ENCODE peak calls at places on chromosomes 1 and 21, in nine cellular contexts. U, A, H, L, D, E, S, R and M are unnamed samples.

GRCh38 chr1:229694053-229694693 is 68.1 kb downstream of the URB2 start:
- DNase-seq in A (no peak), L (peak), E (peak), H (peak), S (peak), U (peak), R (peak), D (peak), M (no peak)

GRCh38 chr21:34959607-34960006 is 89.5 kb downstream of the RUNX1 start:
- DNase-seq in E (no peak), S (no peak), U (no peak), A (no peak), L (no peak), R (no peak), D (no peak), H (no peak), M (no peak)

GRCh38 chr1:18927654-18928272 is 25.4 kb upstream of the ALDH4A1 start:
- DNase-seq in H (peak), R (peak), U (no peak), L (no peak), A (no peak), S (no peak), E (peak), D (peak), M (peak)

GRCh38 chr1:157034137-157034800 is 11.3 kb downstream of the ARHGEF11 start:
- DNase-seq in R (peak), A (no peak), D (peak), S (no peak), L (no peak), H (no peak), E (peak), U (no peak), M (peak)

GRCh38 chr1:85319931-85320330 is 43.5 kb upstream of the BCL10 start:
- DNase-seq in L (no peak), E (no peak), D (no peak), U (no peak), R (no peak), H (no peak), A (no peak), S (no peak), M (peak)

GRCh38 chr1:89279011-89279466 is 6.4 kb upstream of the GBP5 start:
- DNase-seq in L (no peak), H (no peak), S (no peak), U (no peak), A (no peak), D (no peak), R (no peak), E (no peak), M (no peak)

GRCh38 chr21:25887646-25888321 is 153.0 kb downstream of the GABPA start:
- DNase-seq in A (no peak), S (no peak), E (no peak), D (no peak), L (peak), U (no peak), R (no peak), H (no peak), M (no peak)

GRCh38 chr1:9427388-9427787 is 111.9 kb upstream of the SLC25A33 start:
- DNase-seq in D (no peak), U (no peak), S (no peak), R (no peak), H (peak), L (no peak), E (no peak), A (no peak), M (no peak)

GRCh38 chr1:50424045-50424939 is 1.0 kb upstream of the DMRTA2 start:
- DNase-seq in S (no peak), A (no peak), R (no peak), L (no peak), U (no peak), D (no peak), H (no peak), E (no peak), M (peak)

GRCh38 chr1:60865146-60865545 is 217.2 kb upstream of the NFIA start:
- DNase-seq in E (no peak), H (no peak), A (no peak), U (no peak), S (no peak), R (no peak), L (no peak), D (no peak), M (no peak)

GRCh38 chr21:34796518-34797201 is 127.9 kb downstream of the CLIC6 start:
- DNase-seq in R (no peak), U (no peak), D (no peak), E (no peak), L (no peak), H (no peak), A (no peak), S (no peak), M (peak)

GRCh38 chr21:25573409-25574206 is 33.7 kb downstream of the MRPL39 start:
- DNase-seq in E (peak), D (peak), H (no peak), A (no peak), S (no peak), U (no peak), R (peak), L (no peak), M (peak)

GRCh38 chr1:20240012-20240411 is 50.7 kb upstream of the VWA5B1 start:
- DNase-seq in L (no peak), D (no peak), H (no peak), R (no peak), E (no peak), U (no peak), S (no peak), A (no peak), M (no peak)

GRCh38 chr1:20237646-20238045 is 51.3 kb upstream of the PLA2G2C start:
- DNase-seq in S (no peak), A (no peak), H (no peak), R (no peak), E (no peak), U (no peak), D (no peak), L (no peak), M (no peak)

DNA sequence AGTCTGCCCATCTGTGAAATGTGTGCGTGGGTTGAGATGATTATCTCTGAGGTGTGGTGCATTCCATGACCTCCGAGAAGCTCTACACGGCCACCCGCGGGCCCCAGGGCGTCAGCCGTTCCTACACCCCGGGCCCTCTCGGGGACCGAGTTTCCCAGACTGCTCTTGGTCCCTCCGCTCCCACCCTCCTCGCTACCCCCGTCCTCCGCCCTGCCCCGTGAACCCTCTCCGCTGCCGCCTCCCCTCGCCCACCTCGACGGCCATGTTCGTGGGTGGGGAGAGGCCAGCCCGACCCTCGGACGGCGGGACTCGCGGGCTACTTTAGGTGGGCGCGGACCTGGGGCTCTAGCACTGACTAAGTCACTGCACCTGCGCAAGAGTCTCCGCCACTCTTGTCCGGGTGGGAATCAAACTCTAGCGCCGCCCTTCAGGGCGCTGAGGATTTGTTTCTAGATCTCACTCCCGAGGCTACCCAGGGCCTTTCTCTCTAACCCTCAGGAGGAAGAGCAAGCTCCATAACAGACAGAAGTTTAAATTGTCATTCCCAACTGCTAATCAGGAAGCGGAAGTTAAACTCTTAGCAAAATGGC is 47.7 kb upstream of the VWA5B1 start:
- DNase-seq in E (no peak), H (no peak), L (no peak), D (no peak), A (no peak), U (no peak), S (no peak), R (no peak), M (no peak)
- TF ChIP-seq CTCF in E (no peak), H (no peak), L (no peak), D (no peak), A (no peak), U (no peak), S (no peak), R (no peak), M (no peak)

GRCh38 chr1:152036316-152037216 is at the start of gene S100A11:
- DNase-seq in A (peak), D (peak), R (peak), L (peak), U (peak), E (peak), H (peak), S (peak), M (peak)

GRCh38 chr1:152034654-152035405 is 2.0 kb downstream of the S100A11 start:
- DNase-seq in D (peak), R (peak), A (no peak), H (peak), S (no peak), U (peak), E (peak), L (peak), M (peak)

GRCh38 chr1:152035406-152036315 is 1.1 kb downstream of the S100A11 start:
- DNase-seq in R (peak), L (peak), U (no peak), H (peak), E (peak), D (no peak), S (no peak), A (no peak), M (no peak)

GRCh38 chr1:152034324-152034653 is 2.5 kb downstream of the S100A11 start:
- DNase-seq in A (no peak), L (no peak), U (no peak), D (no peak), S (no peak), H (no peak), R (no peak), E (no peak), M (no peak)

GRCh38 chr1:152037920-152038658 is 1.3 kb upstream of the S100A11 start:
- DNase-seq in U (no peak), E (no peak), R (no peak), A (no peak), D (no peak), S (no peak), H (no peak), L (no peak), M (no peak)
- H3K4me3 ChIP-seq in U (no peak), E (no peak), R (no peak), A (no peak), D (no peak), S (peak), H (no peak), L (no peak), M (no peak)

GRCh38 chr1:244639561-244639960 is 13.4 kb upstream of the DESI2 start:
- DNase-seq in R (no peak), U (no peak), S (no peak), E (no peak), H (no peak), A (no peak), D (no peak), L (no peak), M (no peak)

GRCh38 chr1:244642526-244642925 is 10.4 kb upstream of the DESI2 start:
- DNase-seq in D (no peak), E (no peak), U (no peak), A (no peak), S (no peak), L (no peak), R (no peak), H (no peak), M (no peak)

GRCh38 chr1:244640917-244641316 is 12.0 kb upstream of the DESI2 start:
- DNase-seq in D (no peak), A (no peak), S (no peak), H (no peak), L (no peak), U (no peak), R (no peak), E (no peak), M (no peak)

GRCh38 chr1:244633140-244633539 is 19.8 kb upstream of the DESI2 start:
- DNase-seq in H (no peak), L (no peak), R (no peak), U (no peak), A (no peak), S (no peak), D (no peak), E (no peak), M (no peak)

GRCh38 chr1:244636488-244637259 is 16.3 kb upstream of the DESI2 start:
- DNase-seq in H (no peak), A (no peak), R (no peak), E (no peak), L (no peak), D (no peak), S (no peak), U (no peak), M (no peak)
- TF ChIP-seq CTCF in H (no peak), A (no peak), R (no peak), E (no peak), L (no peak), D (no peak), S (no peak), U (no peak), M (no peak)

GRCh38 chr1:231201375-231202124 is 39.5 kb upstream of the GNPAT start:
- DNase-seq in H (no peak), L (no peak), U (no peak), S (no peak), D (no peak), E (no peak), R (no peak), A (no peak), M (no peak)

GRCh38 chr1:231200417-231201031 is 38.7 kb downstream of the TRIM67 start:
- DNase-seq in L (no peak), H (no peak), R (peak), D (peak), E (peak), S (no peak), A (no peak), U (no peak), M (peak)

GRCh38 chr1:231206856-231207255 is 34.2 kb upstream of the GNPAT start:
- DNase-seq in U (no peak), D (no peak), L (no peak), E (peak), A (no peak), R (no peak), H (no peak), S (no peak), M (peak)

GRCh38 chr1:231202125-231202633 is 38.8 kb upstream of the GNPAT start:
- DNase-seq in U (no peak), D (no peak), L (no peak), E (no peak), A (no peak), S (no peak), H (no peak), R (no peak), M (no peak)

GRCh38 chr1:231203259-231204057 is 37.6 kb upstream of the GNPAT start:
- DNase-seq in E (no peak), R (no peak), D (no peak), S (no peak), H (no peak), L (no peak), U (no peak), A (no peak), M (no peak)
- H3K4me3 ChIP-seq in E (no peak), R (no peak), D (no peak), S (no peak), H (no peak), L (no peak), U (no peak), A (no peak), M (no peak)

GRCh38 chr1:13759072-13759471 is 59.1 kb downstream of the PRDM2 start:
- DNase-seq in L (no peak), D (no peak), R (no peak), H (no peak), A (no peak), S (no peak), U (peak), E (no peak), M (peak)
- TF ChIP-seq CTCF in L (no peak), D (no peak), R (no peak), H (no peak), A (peak), S (peak), U (no peak), E (peak), M (peak)

GRCh38 chr21:31136891-31137290 is 98.6 kb upstream of the KRTAP19-8 start:
- DNase-seq in H (no peak), U (no peak), E (peak), L (no peak), R (peak), D (peak), S (no peak), A (no peak), M (no peak)

GRCh38 chr21:31130821-31131220 is 92.5 kb upstream of the KRTAP19-8 start:
- DNase-seq in R (no peak), A (no peak), U (no peak), S (no peak), H (no peak), D (no peak), L (no peak), E (no peak), M (no peak)

GRCh38 chr21:31132574-31133242 is 94.4 kb upstream of the KRTAP19-8 start:
- DNase-seq in E (peak), H (peak), D (peak), U (no peak), A (no peak), S (no peak), L (peak), R (no peak), M (no peak)

GRCh38 chr21:31135536-31136184 is 97.4 kb upstream of the KRTAP19-8 start:
- DNase-seq in D (no peak), E (peak), R (no peak), S (no peak), A (no peak), L (no peak), H (no peak), U (no peak), M (no peak)

GRCh38 chr21:31133243-31133830 is 95.1 kb upstream of the KRTAP19-8 start:
- DNase-seq in A (no peak), U (no peak), H (no peak), D (no peak), S (no peak), L (no peak), R (no peak), E (no peak), M (no peak)
- H3K4me3 ChIP-seq in A (no peak), U (no peak), H (no peak), D (no peak), S (no peak), L (no peak), R (no peak), E (no peak), M (no peak)

GRCh38 chr1:22860414-22860800 is 112.3 kb downstream of the LACTBL1 start:
- DNase-seq in H (no peak), E (no peak), R (no peak), S (no peak), L (no peak), A (no peak), U (no peak), D (no peak), M (no peak)
- TF ChIP-seq CTCF in H (no peak), E (no peak), R (no peak), S (no peak), L (no peak), A (no peak), U (no peak), D (no peak), M (no peak)

DNA sequence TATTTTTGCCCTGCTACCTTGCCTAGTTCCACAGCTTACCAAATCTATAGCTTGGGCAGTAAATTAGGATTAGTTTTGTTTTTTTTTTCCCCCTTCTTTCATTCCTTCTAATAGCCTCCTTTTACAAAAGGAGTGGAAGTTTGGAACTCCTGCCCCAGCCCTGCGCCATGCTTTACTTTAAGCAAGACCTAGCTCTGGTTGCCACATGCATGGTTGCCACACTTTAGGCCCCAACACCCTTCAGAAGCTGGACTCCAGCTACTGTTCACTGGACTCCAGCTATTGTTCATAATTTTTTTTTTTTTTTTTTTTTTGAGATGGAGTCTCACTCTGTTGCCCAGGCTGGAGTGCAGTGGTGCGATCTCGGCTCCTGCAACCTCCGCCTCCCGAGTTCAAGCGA is 115.8 kb downstream of the NR5A2 start:
- DNase-seq in E (no peak), U (no peak), D (no peak), R (no peak), S (no peak), H (no peak), L (no peak), A (no peak), M (no peak)
- H3K4me3 ChIP-seq in E (no peak), U (no peak), D (no peak), R (no peak), S (no peak), H (no peak), L (no peak), A (no peak), M (no peak)

DNA sequence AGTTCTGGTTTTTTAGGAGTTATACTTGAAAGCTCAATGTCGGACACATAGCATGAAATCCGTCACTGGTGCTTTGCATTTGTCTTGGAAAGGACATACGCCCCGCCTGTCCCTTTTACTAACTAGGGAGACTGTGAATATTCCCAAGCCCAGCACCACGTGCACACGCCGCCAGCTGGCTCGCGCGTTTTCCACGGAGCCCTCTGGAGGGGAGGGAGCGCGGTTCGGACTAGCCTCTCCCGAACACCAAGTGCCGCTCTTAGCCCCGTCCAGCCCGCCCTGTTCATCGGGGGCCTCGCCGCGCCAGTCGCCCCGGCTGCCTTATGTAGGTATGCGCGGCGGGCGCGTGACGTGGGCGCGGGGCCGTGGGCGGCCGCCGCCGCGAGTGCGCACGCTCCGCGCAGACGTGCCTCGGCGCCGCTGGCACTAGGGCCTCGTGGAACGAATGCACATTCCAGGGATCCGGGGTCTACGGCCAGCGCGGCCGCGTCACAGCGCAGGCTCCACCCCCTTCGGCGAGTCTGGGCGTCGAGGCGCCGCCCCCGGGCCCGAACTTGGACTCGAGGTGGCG is 689 bp upstream of the IRF2BP2 start:
- DNase-seq in L (peak), E (peak), A (peak), R (peak), D (peak), H (peak), S (peak), U (peak), M (peak)
- TF ChIP-seq CTCF in L (no peak), E (no peak), A (no peak), R (peak), D (peak), H (peak), S (no peak), U (no peak), M (peak)